ENCODE peak calls at places on chromosome 6, in four cellular contexts. R is NCI-H446; U is activated CD8-positive, alpha-beta memory T cell treated with anti-CD3 and anti-CD28 coated beads, Interleukin-2, amount 50 U/mL, for 48 hours; Z is ELF-1. X is an unnamed sample.

GRCh38 chr6:113411006-113411405 is 446.1 kb upstream of the MARCKS start:
- DNase-seq in Z (no peak), R (no peak), U (no peak), X (peak)

GRCh38 chr6:4388675-4389074 is 253.3 kb upstream of the ECI2 start:
- DNase-seq in Z (peak), R (no peak), U (no peak), X (peak)

GRCh38 chr6:166693880-166694279 is 66.8 kb upstream of the RPS6KA2 start:
- DNase-seq in Z (no peak), R (no peak), U (no peak), X (no peak)

GRCh38 chr6:160015778-160016684 is 47.1 kb downstream of the IGF2R start:
- DNase-seq in R (no peak), U (no peak), Z (no peak), X (no peak)

GRCh38 chr6:131733376-131734016 is 22.7 kb upstream of the CTAGE9 start:
- DNase-seq in Z (no peak), U (no peak), R (no peak), X (peak)

GRCh38 chr6:26339612-26340011 is 25.4 kb upstream of the BTN3A2 start:
- DNase-seq in U (no peak), R (no peak), Z (no peak), X (no peak)

GRCh38 chr6:104710543-104711335 is 149.0 kb downstream of the HACE1 start:
- DNase-seq in R (no peak), U (no peak), Z (no peak), X (peak)

GRCh38 chr6:48325701-48326100 is 214.7 kb upstream of the PTCHD4 start:
- DNase-seq in R (no peak), U (no peak), Z (no peak), X (peak)

GRCh38 chr6:159974932-159975331 is 6.0 kb downstream of the IGF2R start:
- DNase-seq in Z (no peak), R (no peak), U (no peak), X (no peak)